ENCODE peak calls at places on chromosomes 1 and 21, in four cellular contexts. J is K562, R is HL-60, Q is GM12878. N is an unnamed sample.

GRCh38 chr1:165539908-165540307 is 3.9 kb upstream of the LRRC52 start:
- DNase-seq in J (no peak), R (no peak), Q (no peak), N (no peak)

GRCh38 chr1:64623750-64624445 is 121.0 kb upstream of the RAVER2 start:
- DNase-seq in J (no peak), R (no peak), Q (no peak), N (no peak)

GRCh38 chr1:103063911-103064310 is 44.4 kb downstream of the COL11A1 start:
- DNase-seq in J (no peak), R (no peak), Q (no peak), N (no peak)

GRCh38 chr1:184270556-184270955 is 116.3 kb upstream of the C1orf21 start:
- DNase-seq in J (no peak), Q (no peak), R (no peak), N (no peak)

GRCh38 chr1:248904437-248905216 is 1.4 kb upstream of the PGBD2 start:
- DNase-seq in Q (no peak), R (no peak), J (no peak), N (no peak)

GRCh38 chr1:162696286-162696862 is 64.1 kb downstream of the DDR2 start:
- DNase-seq in J (no peak), Q (no peak), R (no peak), N (no peak)

GRCh38 chr1:162357681-162358266 is 18.9 kb downstream of the SPATA46 start:
- DNase-seq in Q (no peak), J (peak), R (no peak), N (no peak)

GRCh38 chr1:241942738-241943137 is 14.8 kb upstream of the BECN2 start:
- DNase-seq in J (no peak), R (no peak), Q (no peak), N (no peak)

GRCh38 chr1:40794915-40795715 is 11.5 kb downstream of the KCNQ4 start:
- DNase-seq in R (no peak), Q (no peak), J (no peak), N (no peak)

GRCh38 chr1:74571875-74572274 is 59.5 kb upstream of the LRRC53 start:
- DNase-seq in Q (no peak), R (no peak), J (no peak), N (no peak)

GRCh38 chr1:169999357-169999756 is 75.1 kb downstream of the KIFAP3 start:
- DNase-seq in R (no peak), J (no peak), Q (no peak), N (no peak)

GRCh38 chr21:44455524-44456206 is 355 bp downstream of the LRRC3 start:
- DNase-seq in Q (no peak), J (no peak), R (no peak), N (peak)

GRCh38 chr1:200409203-200409760 is 554 bp downstream of the ZNF281 start:
- DNase-seq in J (peak), R (no peak), Q (no peak), N (peak)

GRCh38 chr1:246797597-246797996 is 73.4 kb downstream of the SCCPDH start:
- DNase-seq in R (no peak), Q (no peak), J (peak), N (no peak)

GRCh38 chr1:150507912-150508864 is at the start of gene ECM1:
- DNase-seq in R (no peak), Q (no peak), J (peak), N (no peak)

GRCh38 chr1:237578540-237578939 is 312.2 kb downstream of the ZP4 start:
- DNase-seq in R (no peak), Q (no peak), J (no peak), N (no peak)

GRCh38 chr1:9319789-9320519 is 27.3 kb downstream of the SPSB1 start:
- DNase-seq in R (no peak), J (no peak), Q (no peak), N (no peak)

GRCh38 chr1:67618285-67619018 is 66.5 kb upstream of the GADD45A start:
- DNase-seq in R (no peak), J (no peak), Q (no peak), N (no peak)

GRCh38 chr1:150544204-150544603 is 5.0 kb upstream of the ADAMTSL4 start:
- DNase-seq in Q (no peak), R (no peak), J (no peak), N (no peak)

GRCh38 chr1:44220001-44220751 is 6.9 kb downstream of the DMAP1 start:
- DNase-seq in Q (no peak), R (no peak), J (no peak), N (no peak)

GRCh38 chr21:45983981-45984551 is 2.5 kb downstream of the COL6A1 start:
- DNase-seq in Q (no peak), R (no peak), J (peak), N (no peak)

GRCh38 chr1:110203021-110203661 is 7.0 kb upstream of the KCNC4 start:
- DNase-seq in J (peak), R (peak), Q (peak), N (peak)

GRCh38 chr1:21922103-21923014 is 14.8 kb downstream of the HSPG2 start:
- DNase-seq in Q (no peak), R (no peak), J (no peak), N (no peak)

GRCh38 chr1:93813076-93813475 is 65.9 kb downstream of the DNTTIP2 start:
- DNase-seq in R (no peak), J (no peak), Q (no peak), N (no peak)

GRCh38 chr1:183995322-183996035 is 42.0 kb downstream of the COLGALT2 start:
- DNase-seq in R (no peak), J (no peak), Q (no peak), N (no peak)

GRCh38 chr1:85603086-85603485 is 22.5 kb downstream of the CCN1 start:
- DNase-seq in J (no peak), Q (no peak), R (no peak), N (no peak)

GRCh38 chr1:40162791-40163441 is 1.7 kb downstream of the RLF start:
- DNase-seq in R (no peak), J (peak), Q (no peak), N (no peak)

GRCh38 chr1:77036560-77036959 is 169.3 kb downstream of the ST6GALNAC5 start:
- DNase-seq in Q (no peak), R (peak), J (peak), N (no peak)

GRCh38 chr21:46122758-46123683 is 25.1 kb downstream of the COL6A2 start:
- DNase-seq in J (no peak), R (no peak), Q (no peak), N (peak)

GRCh38 chr1:210373878-210374599 is 45.3 kb downstream of the HHAT start:
- DNase-seq in R (peak), J (peak), Q (peak), N (peak)

GRCh38 chr1:61084560-61084991 is 2.2 kb downstream of the NFIA start:
- DNase-seq in R (no peak), J (no peak), Q (no peak), N (no peak)

GRCh38 chr1:192887426-192887825 is 78.6 kb downstream of the RGS2 start:
- DNase-seq in R (no peak), J (no peak), Q (no peak), N (no peak)

GRCh38 chr1:83978056-83978455 is 20.9 kb downstream of the TTLL7 start:
- DNase-seq in Q (no peak), R (no peak), J (no peak), N (no peak)

GRCh38 chr1:207414606-207415108 is 39.5 kb upstream of the CR2 start:
- DNase-seq in Q (peak), J (no peak), R (peak), N (peak)

GRCh38 chr1:165265196-165265838 is 91.2 kb downstream of the LMX1A start:
- DNase-seq in J (no peak), R (no peak), Q (no peak), N (no peak)

GRCh38 chr1:98331232-98331631 is 330.3 kb upstream of the SNX7 start:
- DNase-seq in Q (no peak), J (no peak), R (no peak), N (no peak)

GRCh38 chr1:98336472-98337118 is 324.9 kb upstream of the SNX7 start:
- DNase-seq in Q (no peak), J (no peak), R (no peak), N (no peak)

GRCh38 chr1:98331718-98332311 is 329.7 kb upstream of the SNX7 start:
- DNase-seq in Q (no peak), J (no peak), R (no peak), N (no peak)

GRCh38 chr1:98333406-98333805 is 328.1 kb upstream of the SNX7 start:
- DNase-seq in J (no peak), Q (no peak), R (no peak), N (no peak)

DNA sequence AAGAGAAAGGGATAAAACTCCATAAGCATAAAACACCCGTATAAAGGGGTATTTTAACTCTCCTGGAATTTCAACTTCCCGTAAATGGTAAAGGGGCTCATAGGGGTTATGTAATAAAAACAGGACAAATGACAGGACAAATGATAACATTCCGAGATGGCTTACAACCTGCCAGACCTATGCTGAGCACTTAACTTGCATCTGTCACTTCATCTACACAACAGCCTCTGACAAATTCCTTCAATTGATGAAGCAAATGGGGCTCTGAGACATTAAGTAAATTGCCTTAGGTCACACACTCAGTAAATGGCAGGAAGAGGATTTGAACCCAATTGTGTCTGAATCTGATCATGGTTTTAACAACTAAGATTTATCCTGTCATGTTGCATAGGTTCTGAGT is 327.6 kb upstream of the SNX7 start:
- DNase-seq in R (no peak), J (no peak), Q (no peak), N (no peak)
- TF ChIP-seq POLR2AphosphoS5 in R (no peak), J (no peak), Q (no peak), N (no peak)

GRCh38 chr1:90114521-90115141 is 119.7 kb downstream of the ZNF326 start:
- DNase-seq in Q (peak), J (peak), R (no peak), N (no peak)
- TF ChIP-seq SPI1 in Q (no peak), J (no peak), R (no peak), N (no peak)

GRCh38 chr1:244454412-244454811 is 2.7 kb upstream of the ADSS2 start:
- DNase-seq in R (no peak), Q (no peak), J (no peak), N (no peak)

GRCh38 chr1:244450597-244451538 is 841 bp downstream of the ADSS2 start:
- DNase-seq in J (peak), Q (no peak), R (no peak), N (peak)

GRCh38 chr1:244451951-244452795 is 464 bp upstream of the ADSS2 start:
- DNase-seq in R (peak), J (peak), Q (peak), N (peak)

GRCh38 chr1:244449936-244450508 is 1.7 kb downstream of the ADSS2 start:
- DNase-seq in R (no peak), J (no peak), Q (no peak), N (no peak)

DNA sequence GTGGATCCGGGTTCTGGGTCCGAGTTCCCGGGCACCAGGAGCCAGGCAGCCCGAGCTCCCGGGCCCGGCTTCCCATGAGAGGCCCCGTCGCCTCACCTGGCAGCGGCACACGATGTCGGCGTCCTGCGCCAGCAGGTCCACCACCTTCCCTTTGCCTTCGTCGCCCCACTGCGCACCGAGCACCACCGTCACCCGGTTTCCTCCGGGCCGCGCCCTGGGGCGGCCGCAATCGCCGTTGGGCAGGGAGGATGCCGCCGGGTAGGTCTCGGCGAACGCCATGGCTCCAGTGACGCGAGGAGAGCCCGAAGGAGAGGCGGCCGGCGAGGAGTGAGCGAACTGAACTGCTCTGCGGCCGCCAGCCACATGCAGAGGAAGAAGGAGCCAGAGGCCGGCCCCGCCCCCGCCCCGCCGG is at the start of gene ADSS2:
- DNase-seq in J (no peak), R (no peak), Q (no peak), N (no peak)
- TF ChIP-seq POLR2AphosphoS5 in J (no peak), R (peak), Q (peak), N (peak)

GRCh38 chr1:167881069-167881468 is 32.9 kb downstream of the ADCY10 start:
- DNase-seq in Q (no peak), R (no peak), J (no peak), N (no peak)
- TF ChIP-seq SPI1 in Q (no peak), R (no peak), J (no peak), N (no peak)

GRCh38 chr1:153727463-153728304 is at the start of gene INTS3:
- DNase-seq in Q (peak), R (peak), J (peak), N (peak)
- TF ChIP-seq POLR2AphosphoS5 in Q (peak), R (peak), J (peak), N (peak)

DNA sequence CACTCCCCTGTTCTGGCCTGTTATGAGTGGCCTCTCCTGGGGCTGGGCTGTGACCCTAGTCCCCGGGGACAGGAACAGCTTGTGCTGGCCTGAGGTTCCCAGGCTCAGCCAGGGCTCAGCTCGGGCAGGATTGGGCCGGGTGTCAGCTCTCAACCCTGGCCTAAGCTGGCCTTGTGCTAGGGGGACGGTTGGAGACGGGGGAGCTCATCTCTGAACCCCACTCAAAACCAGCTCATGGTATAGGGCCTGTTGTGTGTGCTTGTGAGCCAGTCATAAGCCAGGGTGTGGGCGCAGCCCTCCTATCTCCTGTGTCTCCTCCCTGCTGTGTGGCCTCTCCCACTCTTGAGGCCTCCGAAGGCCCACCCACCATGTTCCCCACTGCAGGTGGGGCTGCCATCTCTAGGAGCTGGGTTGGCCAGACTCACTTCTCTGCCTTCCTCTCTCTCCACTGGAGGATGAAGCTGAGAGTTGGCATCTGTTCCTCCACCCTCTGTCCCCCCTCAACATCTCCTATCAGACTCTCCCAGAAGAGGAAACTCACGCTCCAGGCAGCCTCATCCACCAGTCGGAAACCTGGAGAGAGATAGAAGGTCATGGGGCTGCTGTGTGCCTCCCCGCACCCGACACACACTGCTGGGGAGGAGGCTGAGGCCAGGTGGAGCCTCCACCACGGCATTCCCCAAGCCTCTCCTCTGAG is 1.3 kb downstream of the PEAR1 start:
- DNase-seq in Q (no peak), R (no peak), J (peak), N (no peak)
- TF ChIP-seq SPI1 in Q (no peak), R (no peak), J (peak), N (no peak)

GRCh38 chr1:18936814-18937481 is 19.5 kb downstream of the IFFO2 start:
- DNase-seq in J (no peak), Q (no peak), R (no peak), N (no peak)

GRCh38 chr1:18939398-18940302 is 16.8 kb downstream of the IFFO2 start:
- DNase-seq in R (no peak), Q (no peak), J (no peak), N (no peak)

GRCh38 chr1:18937539-18937938 is 18.9 kb downstream of the IFFO2 start:
- DNase-seq in Q (no peak), R (no peak), J (no peak), N (no peak)

GRCh38 chr1:18938008-18938706 is 18.3 kb downstream of the IFFO2 start:
- DNase-seq in Q (no peak), J (no peak), R (no peak), N (no peak)

GRCh38 chr1:18938707-18939070 is 17.8 kb downstream of the IFFO2 start:
- DNase-seq in J (peak), R (no peak), Q (no peak), N (no peak)
- TF ChIP-seq POLR2AphosphoS5 in J (no peak), R (no peak), Q (no peak), N (no peak)

N was measured in GM12891.